ENCODE peak calls at places on chromosomes 11 and 22, in four cellular contexts. One of them, this sample, is unnamed.

GRCh38 chr11:26621147-26621546 is 49.1 kb upstream of the MUC15 start:
- DNase-seq in neural progenitor cell: no peak
- DNase-seq in neuronal stem cell: no peak
- DNase-seq in HepG2: no peak
- DNase-seq in this sample: no peak

GRCh38 chr11:73156114-73156513 is 14.0 kb upstream of the FCHSD2 start:
- DNase-seq in neural progenitor cell: no peak
- DNase-seq in neuronal stem cell: no peak
- DNase-seq in HepG2: no peak
- DNase-seq in this sample: no peak

GRCh38 chr11:88363566-88364169 is 26.1 kb upstream of the CTSC start:
- DNase-seq in neural progenitor cell: no peak
- DNase-seq in neuronal stem cell: no peak
- DNase-seq in HepG2: no peak
- DNase-seq in this sample: no peak

GRCh38 chr11:122486793-122487495 is 168.6 kb upstream of the UBASH3B start:
- DNase-seq in neural progenitor cell: peak; percentile 20
- DNase-seq in neuronal stem cell: peak; percentile 15
- DNase-seq in HepG2: no peak
- DNase-seq in this sample: no peak

GRCh38 chr22:19759459-19759993 is 1.1 kb upstream of the TBX1 start:
- DNase-seq in neural progenitor cell: peak; percentile 73
- DNase-seq in neuronal stem cell: no peak
- DNase-seq in HepG2: no peak
- DNase-seq in this sample: no peak

GRCh38 chr22:46081831-46082210 is 68.5 kb upstream of the PPARA start:
- DNase-seq in neural progenitor cell: peak; percentile 26
- DNase-seq in neuronal stem cell: no peak
- DNase-seq in HepG2: no peak
- DNase-seq in this sample: no peak

GRCh38 chr22:33781396-33781795 is 138.9 kb downstream of the LARGE1 start:
- DNase-seq in neural progenitor cell: no peak
- DNase-seq in neuronal stem cell: no peak
- DNase-seq in HepG2: no peak
- DNase-seq in this sample: no peak

GRCh38 chr11:22920939-22921565 is 60.8 kb upstream of the CCDC179 start:
- DNase-seq in neural progenitor cell: peak; percentile 73
- DNase-seq in neuronal stem cell: peak; percentile 26
- DNase-seq in HepG2: peak; percentile 37
- DNase-seq in this sample: peak; percentile 64

GRCh38 chr11:83019888-83020579 is 51.7 kb downstream of the RAB30 start:
- DNase-seq in neural progenitor cell: no peak
- DNase-seq in neuronal stem cell: no peak
- DNase-seq in HepG2: no peak
- DNase-seq in this sample: no peak

GRCh38 chr11:126477526-126478275 is 122.2 kb downstream of the ST3GAL4 start:
- DNase-seq in neural progenitor cell: no peak
- DNase-seq in neuronal stem cell: no peak
- DNase-seq in HepG2: no peak
- DNase-seq in this sample: no peak
- H3K4me1 ChIP-seq in neural progenitor cell: peaks cover 15% of the 10 kb centered on the region
- H3K4me1 ChIP-seq in neuronal stem cell: peaks cover 9% of the 10 kb centered on the region
- H3K4me1 ChIP-seq in HepG2: peaks cover 26% of the 10 kb centered on the region
- H3K4me1 ChIP-seq in this sample: peaks cover 17% of the 10 kb centered on the region

DNA sequence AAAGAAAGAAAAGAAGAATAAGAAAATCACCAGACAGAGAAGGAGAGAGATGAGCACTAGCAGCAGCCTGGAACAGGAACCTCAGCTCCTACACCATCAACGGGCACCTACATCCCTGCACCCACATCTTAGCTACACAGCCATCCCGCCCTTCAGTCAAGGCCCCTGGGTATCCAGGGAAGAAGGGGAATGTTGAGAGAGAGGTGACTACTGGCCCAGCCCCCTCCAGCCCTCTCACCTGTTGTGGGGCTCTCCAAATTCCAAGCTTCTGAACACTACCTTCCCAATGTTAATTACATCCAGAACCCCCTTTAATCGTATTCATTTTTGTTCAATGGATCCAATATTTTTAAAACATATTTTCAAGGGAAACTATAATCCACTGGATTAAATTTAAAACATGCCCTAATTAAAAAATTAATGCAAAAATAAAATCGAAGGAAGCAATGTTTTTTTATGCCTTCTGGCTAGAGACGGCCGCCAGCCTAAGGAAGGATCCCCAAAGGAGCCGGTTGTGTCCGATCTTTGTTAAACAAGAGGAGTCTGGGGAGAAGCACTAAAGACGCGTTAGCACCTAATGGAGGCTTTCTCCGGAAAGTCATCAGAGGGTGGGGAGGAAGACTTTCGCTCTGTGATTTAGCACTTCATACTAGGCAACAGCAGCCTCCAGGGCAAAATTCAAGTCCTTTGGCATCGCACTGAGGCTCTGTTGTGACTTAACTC is 9.5 kb downstream of the TPST2 start:
- DNase-seq in neural progenitor cell: peak; percentile 61
- DNase-seq in neuronal stem cell: no peak
- DNase-seq in HepG2: no peak
- DNase-seq in this sample: no peak
- H3K9ac ChIP-seq in neural progenitor cell: no peak overlapping the region
- H3K9ac ChIP-seq in neuronal stem cell: no peak overlapping the region
- H3K9ac ChIP-seq in HepG2: no peak overlapping the region
- H3K9ac ChIP-seq in this sample: peak overlapping the region; percentile 28

GRCh38 chr22:38248280-38248679 is 24.5 kb downstream of the TMEM184B start:
- DNase-seq in neural progenitor cell: no peak
- DNase-seq in neuronal stem cell: no peak
- DNase-seq in HepG2: no peak
- DNase-seq in this sample: no peak

GRCh38 chr22:38247713-38248112 is 25.1 kb downstream of the TMEM184B start:
- DNase-seq in neural progenitor cell: no peak
- DNase-seq in neuronal stem cell: no peak
- DNase-seq in HepG2: no peak
- DNase-seq in this sample: no peak

GRCh38 chr22:38244106-38244505 is 28.7 kb downstream of the TMEM184B start:
- DNase-seq in neural progenitor cell: no peak
- DNase-seq in neuronal stem cell: no peak
- DNase-seq in HepG2: no peak
- DNase-seq in this sample: peak; percentile 93

GRCh38 chr22:38246046-38246658 is 26.7 kb downstream of the TMEM184B start:
- DNase-seq in neural progenitor cell: no peak
- DNase-seq in neuronal stem cell: no peak
- DNase-seq in HepG2: no peak
- DNase-seq in this sample: no peak

DNA sequence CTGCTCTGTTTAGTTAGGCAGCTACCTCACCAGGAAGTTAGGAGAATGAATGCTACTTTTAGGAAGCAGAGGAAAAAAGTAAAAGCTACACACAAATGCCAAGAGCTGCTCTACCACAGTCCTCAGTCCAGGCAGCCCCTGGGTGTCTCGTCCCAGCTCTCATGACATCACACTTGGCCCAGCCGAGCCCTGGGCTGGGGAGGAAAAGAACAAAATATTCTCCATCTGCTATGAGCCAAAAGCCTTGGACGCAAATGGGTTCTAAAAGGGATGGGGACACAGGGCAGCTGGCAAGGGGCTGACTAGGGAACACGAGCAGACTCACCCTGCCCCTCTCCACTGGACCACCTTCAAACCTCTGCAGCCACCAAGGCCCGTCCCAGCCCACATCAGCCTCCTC is 26.1 kb downstream of the TMEM184B start:
- DNase-seq in neural progenitor cell: no peak
- DNase-seq in neuronal stem cell: no peak
- DNase-seq in HepG2: no peak
- DNase-seq in this sample: no peak
- H3K4me1 ChIP-seq in neural progenitor cell: peaks cover 15% of the 10 kb centered on the region
- H3K4me1 ChIP-seq in neuronal stem cell: peaks cover 19% of the 10 kb centered on the region
- H3K4me1 ChIP-seq in HepG2: peaks cover 15% of the 10 kb centered on the region
- H3K4me1 ChIP-seq in this sample: peaks cover 87% of the 10 kb centered on the region

GRCh38 chr11:64283092-64283491 is 1.4 kb downstream of the BAD start:
- DNase-seq in neural progenitor cell: no peak
- DNase-seq in neuronal stem cell: no peak
- DNase-seq in HepG2: no peak
- DNase-seq in this sample: no peak
- H3K9ac ChIP-seq in neural progenitor cell: no peak overlapping the region
- H3K9ac ChIP-seq in neuronal stem cell: no peak overlapping the region
- H3K9ac ChIP-seq in HepG2: peak overlapping the region; percentile 2
- H3K9ac ChIP-seq in this sample: peak overlapping the region; percentile 98

GRCh38 chr11:33319965-33320813 is 63.0 kb downstream of the HIPK3 start:
- DNase-seq in neural progenitor cell: no peak
- DNase-seq in neuronal stem cell: no peak
- DNase-seq in HepG2: no peak
- DNase-seq in this sample: no peak
- H3K4me1 ChIP-seq in neural progenitor cell: peaks cover 4% of the 10 kb centered on the region
- H3K4me1 ChIP-seq in neuronal stem cell: no peaks in the 10 kb centered on the region
- H3K4me1 ChIP-seq in HepG2: no peaks in the 10 kb centered on the region
- H3K4me1 ChIP-seq in this sample: peaks cover 26% of the 10 kb centered on the region

GRCh38 chr11:65718964-65719492 is 1.6 kb downstream of the RNASEH2C start:
- DNase-seq in neural progenitor cell: no peak
- DNase-seq in neuronal stem cell: no peak
- DNase-seq in HepG2: no peak
- DNase-seq in this sample: no peak
- H3K9ac ChIP-seq in neural progenitor cell: no peak overlapping the region
- H3K9ac ChIP-seq in neuronal stem cell: no peak overlapping the region
- H3K9ac ChIP-seq in HepG2: no peak overlapping the region
- H3K9ac ChIP-seq in this sample: peak overlapping the region; percentile 81

DNA sequence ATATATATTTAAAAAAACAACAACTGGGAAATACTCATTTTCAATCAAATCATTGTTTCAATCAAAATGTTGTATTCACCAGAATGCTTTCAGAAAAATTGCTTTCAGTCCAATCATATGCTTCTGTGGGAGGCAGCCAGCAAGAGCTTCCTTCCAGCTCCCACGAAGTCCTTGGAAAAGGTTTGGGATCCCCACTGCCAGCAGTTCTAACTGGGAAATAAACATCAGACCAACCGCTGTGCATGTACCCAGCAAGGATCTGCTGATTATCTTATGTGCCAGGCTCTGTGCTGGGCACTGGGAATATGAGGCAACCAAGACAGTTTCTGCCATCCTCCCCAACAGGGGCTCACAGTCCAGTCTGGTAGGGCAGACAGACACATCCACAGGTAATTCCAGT is 10.8 kb downstream of the RPS13 start:
- DNase-seq in neural progenitor cell: no peak
- DNase-seq in neuronal stem cell: no peak
- DNase-seq in HepG2: no peak
- DNase-seq in this sample: no peak
- H3K4me1 ChIP-seq in neural progenitor cell: no peaks in the 10 kb centered on the region
- H3K4me1 ChIP-seq in neuronal stem cell: no peaks in the 10 kb centered on the region
- H3K4me1 ChIP-seq in HepG2: peaks cover 8% of the 10 kb centered on the region
- H3K4me1 ChIP-seq in this sample: no peaks in the 10 kb centered on the region

GRCh38 chr11:84886344-84886743 is 740.8 kb downstream of the DLG2 start:
- DNase-seq in neural progenitor cell: no peak
- DNase-seq in neuronal stem cell: no peak
- DNase-seq in HepG2: no peak
- DNase-seq in this sample: no peak

GRCh38 chr11:84884836-84885235 is 742.3 kb downstream of the DLG2 start:
- DNase-seq in neural progenitor cell: no peak
- DNase-seq in neuronal stem cell: no peak
- DNase-seq in HepG2: no peak
- DNase-seq in this sample: no peak

GRCh38 chr11:84889556-84889955 is 737.6 kb downstream of the DLG2 start:
- DNase-seq in neural progenitor cell: no peak
- DNase-seq in neuronal stem cell: no peak
- DNase-seq in HepG2: no peak
- DNase-seq in this sample: no peak

GRCh38 chr11:84890706-84891105 is 736.4 kb downstream of the DLG2 start:
- DNase-seq in neural progenitor cell: peak; percentile 91
- DNase-seq in neuronal stem cell: peak; percentile 64
- DNase-seq in HepG2: no peak
- DNase-seq in this sample: no peak

DNA sequence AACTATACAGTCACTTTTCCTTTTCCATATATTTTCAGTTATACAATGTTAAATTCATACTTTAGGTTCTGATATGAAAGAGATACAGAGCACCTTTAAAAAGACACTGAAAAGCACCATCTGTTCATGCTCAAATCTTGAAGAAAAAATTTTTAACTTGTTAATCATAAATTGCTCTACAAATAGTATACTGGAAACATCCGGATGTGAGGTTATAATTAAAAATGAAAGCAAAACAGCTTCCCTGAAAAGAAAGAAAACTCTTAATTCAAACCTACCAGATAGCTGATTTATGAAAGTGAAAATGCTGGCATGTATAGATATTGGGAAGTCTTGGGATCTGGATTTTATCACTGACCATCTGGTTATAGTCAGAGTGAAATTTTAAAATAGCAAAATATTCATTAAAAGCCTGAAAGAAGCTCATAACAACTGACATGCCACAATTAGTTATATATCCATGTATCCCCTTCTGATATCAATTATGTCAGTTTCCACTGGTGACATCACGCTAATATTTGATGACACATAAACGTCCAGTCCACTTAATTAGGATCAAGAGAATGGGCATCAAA is 740.0 kb downstream of the DLG2 start:
- DNase-seq in neural progenitor cell: no peak
- DNase-seq in neuronal stem cell: no peak
- DNase-seq in HepG2: no peak
- DNase-seq in this sample: peak; percentile 37
- H3K9ac ChIP-seq in neural progenitor cell: no peak overlapping the region
- H3K9ac ChIP-seq in neuronal stem cell: no peak overlapping the region
- H3K9ac ChIP-seq in HepG2: no peak overlapping the region
- H3K9ac ChIP-seq in this sample: no peak overlapping the region

GRCh38 chr11:68273056-68273738 is 1.4 kb upstream of the C11orf24 start:
- DNase-seq in neural progenitor cell: no peak
- DNase-seq in neuronal stem cell: no peak
- DNase-seq in HepG2: no peak
- DNase-seq in this sample: no peak
- H3K4me1 ChIP-seq in neural progenitor cell: peaks cover 5% of the 10 kb centered on the region
- H3K4me1 ChIP-seq in neuronal stem cell: peaks cover 4% of the 10 kb centered on the region
- H3K4me1 ChIP-seq in HepG2: peaks cover 66% of the 10 kb centered on the region
- H3K4me1 ChIP-seq in this sample: peaks cover 28% of the 10 kb centered on the region

GRCh38 chr11:5622802-5623201 is 2.0 kb upstream of the TRIM34 start:
- DNase-seq in neural progenitor cell: no peak
- DNase-seq in neuronal stem cell: no peak
- DNase-seq in HepG2: peak; percentile 17
- DNase-seq in this sample: no peak

GRCh38 chr11:5626191-5626590 is 1.4 kb downstream of the TRIM34 start:
- DNase-seq in neural progenitor cell: no peak
- DNase-seq in neuronal stem cell: no peak
- DNase-seq in HepG2: no peak
- DNase-seq in this sample: no peak

GRCh38 chr11:5621580-5621979 is 3.2 kb upstream of the TRIM34 start:
- DNase-seq in neural progenitor cell: no peak
- DNase-seq in neuronal stem cell: no peak
- DNase-seq in HepG2: no peak
- DNase-seq in this sample: no peak

GRCh38 chr11:5625281-5625680 is 480 bp downstream of the TRIM34 start:
- DNase-seq in neural progenitor cell: no peak
- DNase-seq in neuronal stem cell: no peak
- DNase-seq in HepG2: no peak
- DNase-seq in this sample: no peak

GRCh38 chr11:5624489-5625278 is at the start of gene TRIM34:
- DNase-seq in neural progenitor cell: peak; percentile 34
- DNase-seq in neuronal stem cell: peak; percentile 11
- DNase-seq in HepG2: no peak
- DNase-seq in this sample: peak; percentile 90
- H3K9ac ChIP-seq in neural progenitor cell: no peak within 1 kb of the TSS
- H3K9ac ChIP-seq in neuronal stem cell: no peak within 1 kb of the TSS
- H3K9ac ChIP-seq in HepG2: no peak within 1 kb of the TSS
- H3K9ac ChIP-seq in this sample: peak within 1 kb of the TSS; percentile 28